ENCODE peak calls at places on chromosomes 11 and 22, in five cellular contexts. C is stimulated activated naive CD4-positive, alpha-beta T cell; V is NCI-H1694 treated with DMSO at 0.1 percent for 48 hours; Q is upper lobe of right lung; F is renal cortical epithelial cell. W is an unnamed sample.

GRCh38 chr22:32801436-32802290 is at the start of gene TIMP3:
- DNase-seq in C (no peak), V (no peak), Q (peak; percentile 86), F (no peak), W (peak; percentile 84)

GRCh38 chr11:76670475-76671235 is at the start of gene LRRC32:
- DNase-seq in F (no peak), Q (peak; percentile 79), C (no peak), V (no peak), W (no peak)

GRCh38 chr11:14519692-14520085 is 497 bp downstream of the PSMA1 start:
- DNase-seq in C (no peak), F (peak; percentile 16), Q (no peak), V (no peak), W (peak; percentile 15)

GRCh38 chr11:123624974-123625373 is 29.4 kb downstream of the SCN3B start:
- DNase-seq in C (no peak), V (no peak), Q (no peak), F (no peak), W (no peak)

GRCh38 chr11:57903441-57904123 is 120.1 kb upstream of the OR9Q1 start:
- DNase-seq in Q (no peak), C (no peak), V (no peak), F (peak; percentile 92), W (no peak)

GRCh38 chr11:10488121-10488580 is 33.1 kb downstream of the AMPD3 start:
- DNase-seq in V (no peak), Q (no peak), C (no peak), F (peak; percentile 61), W (no peak)

GRCh38 chr22:42039271-42039670 is 31.3 kb downstream of the NAGA start:
- DNase-seq in F (no peak), C (no peak), V (no peak), Q (no peak), W (peak; percentile 44)

GRCh38 chr11:78767409-78767932 is 192.8 kb upstream of the NARS2 start:
- DNase-seq in V (no peak), Q (no peak), F (peak; percentile 32), C (no peak), W (peak; percentile 33)

GRCh38 chr11:90849278-90849677 is 626.4 kb upstream of the CHORDC1 start:
- DNase-seq in V (no peak), Q (no peak), F (no peak), C (no peak), W (no peak)

GRCh38 chr11:78277314-78277994 is 88.7 kb downstream of the USP35 start:
- DNase-seq in Q (peak; percentile 75), F (peak; percentile 52), V (no peak), C (no peak), W (no peak)

GRCh38 chr11:17473071-17473744 is 3.4 kb downstream of the ABCC8 start:
- DNase-seq in Q (no peak), V (no peak), C (no peak), F (peak; percentile 11), W (peak; percentile 48)

GRCh38 chr22:41557401-41558240 is 3.2 kb upstream of the CSDC2 start:
- DNase-seq in C (no peak), F (peak; percentile 57), V (peak; percentile 85), Q (peak; percentile 84), W (peak; percentile 49)

GRCh38 chr22:50434849-50435700 is 39.8 kb downstream of the SBF1 start:
- DNase-seq in C (no peak), Q (no peak), F (no peak), V (no peak), W (no peak)

GRCh38 chr11:112659185-112659584 is 302.0 kb upstream of the NCAM1 start:
- DNase-seq in F (no peak), Q (no peak), V (no peak), C (no peak), W (no peak)

GRCh38 chr22:19700790-19701419 is 13.4 kb upstream of the SEPTIN5 start:
- DNase-seq in F (no peak), C (no peak), V (no peak), Q (peak; percentile 12), W (no peak)

GRCh38 chr11:32081129-32081641 is 9.7 kb upstream of the RCN1 start:
- DNase-seq in Q (no peak), V (no peak), C (no peak), F (peak; percentile 35), W (peak; percentile 62)

GRCh38 chr22:46969491-46969890 is 207.0 kb downstream of the TBC1D22A start:
- DNase-seq in F (no peak), Q (no peak), C (no peak), V (no peak), W (no peak)

GRCh38 chr11:63567044-63567840 is 4.1 kb upstream of the PLAAT2 start:
- DNase-seq in Q (no peak), F (peak; percentile 100), C (peak; percentile 14), V (no peak), W (peak; percentile 83)

GRCh38 chr11:111450480-111451320 is 61.5 kb downstream of the BTG4 start:
- DNase-seq in Q (no peak), F (no peak), V (no peak), C (no peak), W (no peak)

GRCh38 chr11:57458060-57458409 is 2.3 kb upstream of the RTN4RL2 start:
- DNase-seq in C (no peak), F (no peak), Q (no peak), V (peak; percentile 58), W (no peak)

GRCh38 chr11:115544422-115544821 is 40.2 kb upstream of the CADM1 start:
- DNase-seq in F (no peak), C (no peak), V (no peak), Q (no peak), W (no peak)

GRCh38 chr11:69130586-69131566 is 24.9 kb upstream of the SMIM38 start:
- DNase-seq in V (no peak), C (no peak), F (no peak), Q (peak; percentile 60), W (no peak)

GRCh38 chr11:104142701-104143100 is 21.2 kb downstream of the PDGFD start:
- DNase-seq in C (no peak), Q (no peak), V (no peak), F (no peak), W (no peak)

GRCh38 chr11:106482920-106483761 is 405.7 kb downstream of the AASDHPPT start:
- DNase-seq in F (peak; percentile 84), C (no peak), V (no peak), Q (no peak), W (no peak)

GRCh38 chr11:11505701-11506100 is 116.1 kb downstream of the GALNT18 start:
- DNase-seq in F (no peak), Q (no peak), V (no peak), C (no peak), W (no peak)